ENCODE peak calls at places on chromosome 5, in seven cellular contexts. One of them, this sample, is unnamed.

GRCh38 chr5:139146809-139147742 is 51.1 kb downstream of the SIL1 start:
- DNase-seq in NB4: no peak
- DNase-seq in spleen: no peak
- DNase-seq in activated CD4-positive, CD25-positive, alpha-beta regulatory T cell: no peak
- DNase-seq in heart right ventricle: no peak
- DNase-seq in ovary: no peak
- DNase-seq in brain pericyte: no peak
- DNase-seq in this sample: no peak

GRCh38 chr5:123438902-123439301 is 15.7 kb upstream of the CEP120 start:
- DNase-seq in NB4: no peak
- DNase-seq in spleen: no peak
- DNase-seq in activated CD4-positive, CD25-positive, alpha-beta regulatory T cell: no peak
- DNase-seq in heart right ventricle: no peak
- DNase-seq in ovary: no peak
- DNase-seq in brain pericyte: no peak
- DNase-seq in this sample: no peak

GRCh38 chr5:133370281-133370890 is 242.0 kb downstream of the FSTL4 start:
- DNase-seq in NB4: no peak
- DNase-seq in spleen: no peak
- DNase-seq in activated CD4-positive, CD25-positive, alpha-beta regulatory T cell: no peak
- DNase-seq in heart right ventricle: no peak
- DNase-seq in ovary: no peak
- DNase-seq in brain pericyte: no peak
- DNase-seq in this sample: no peak

GRCh38 chr5:79837707-79838620 is 148.3 kb downstream of the CMYA5 start:
- DNase-seq in NB4: no peak
- DNase-seq in spleen: no peak
- DNase-seq in activated CD4-positive, CD25-positive, alpha-beta regulatory T cell: no peak
- DNase-seq in heart right ventricle: no peak
- DNase-seq in ovary: peak
- DNase-seq in brain pericyte: no peak
- DNase-seq in this sample: no peak

GRCh38 chr5:127028822-127029457 is 1.4 kb downstream of the MARCHF3 start:
- DNase-seq in NB4: peak
- DNase-seq in spleen: no peak
- DNase-seq in activated CD4-positive, CD25-positive, alpha-beta regulatory T cell: no peak
- DNase-seq in heart right ventricle: no peak
- DNase-seq in ovary: peak
- DNase-seq in brain pericyte: peak
- DNase-seq in this sample: peak

GRCh38 chr5:72849546-72849945 is 33.1 kb downstream of the TNPO1 start:
- DNase-seq in NB4: no peak
- DNase-seq in spleen: no peak
- DNase-seq in activated CD4-positive, CD25-positive, alpha-beta regulatory T cell: no peak
- DNase-seq in heart right ventricle: no peak
- DNase-seq in ovary: no peak
- DNase-seq in brain pericyte: no peak
- DNase-seq in this sample: peak

GRCh38 chr5:146620663-146621051 is 104.7 kb upstream of the GPR151 start:
- DNase-seq in NB4: no peak
- DNase-seq in spleen: no peak
- DNase-seq in activated CD4-positive, CD25-positive, alpha-beta regulatory T cell: no peak
- DNase-seq in heart right ventricle: no peak
- DNase-seq in ovary: no peak
- DNase-seq in brain pericyte: no peak
- DNase-seq in this sample: no peak

GRCh38 chr5:89901983-89902382 is 507.6 kb downstream of the CETN3 start:
- DNase-seq in NB4: no peak
- DNase-seq in spleen: no peak
- DNase-seq in activated CD4-positive, CD25-positive, alpha-beta regulatory T cell: no peak
- DNase-seq in heart right ventricle: peak
- DNase-seq in ovary: no peak
- DNase-seq in brain pericyte: no peak
- DNase-seq in this sample: no peak

GRCh38 chr5:1722877-1723276 is 76.8 kb downstream of the MRPL36 start:
- DNase-seq in NB4: no peak
- DNase-seq in spleen: no peak
- DNase-seq in activated CD4-positive, CD25-positive, alpha-beta regulatory T cell: no peak
- DNase-seq in heart right ventricle: no peak
- DNase-seq in ovary: no peak
- DNase-seq in brain pericyte: no peak
- DNase-seq in this sample: no peak

GRCh38 chr5:34863947-34864346 is 25.0 kb downstream of the TTC23L start:
- DNase-seq in NB4: no peak
- DNase-seq in spleen: no peak
- DNase-seq in activated CD4-positive, CD25-positive, alpha-beta regulatory T cell: no peak
- DNase-seq in heart right ventricle: no peak
- DNase-seq in ovary: no peak
- DNase-seq in brain pericyte: no peak
- DNase-seq in this sample: peak

GRCh38 chr5:127838661-127839060 is 135.5 kb downstream of the CCDC192 start:
- DNase-seq in NB4: peak
- DNase-seq in spleen: no peak
- DNase-seq in activated CD4-positive, CD25-positive, alpha-beta regulatory T cell: no peak
- DNase-seq in heart right ventricle: no peak
- DNase-seq in ovary: no peak
- DNase-seq in brain pericyte: no peak
- DNase-seq in this sample: no peak

GRCh38 chr5:160565376-160565775 is 143.7 kb downstream of the PTTG1 start:
- DNase-seq in NB4: no peak
- DNase-seq in spleen: no peak
- DNase-seq in activated CD4-positive, CD25-positive, alpha-beta regulatory T cell: no peak
- DNase-seq in heart right ventricle: no peak
- DNase-seq in ovary: no peak
- DNase-seq in brain pericyte: no peak
- DNase-seq in this sample: no peak

GRCh38 chr5:144469106-144469505 is 298.4 kb downstream of the KCTD16 start:
- DNase-seq in NB4: no peak
- DNase-seq in spleen: no peak
- DNase-seq in activated CD4-positive, CD25-positive, alpha-beta regulatory T cell: no peak
- DNase-seq in heart right ventricle: no peak
- DNase-seq in ovary: no peak
- DNase-seq in brain pericyte: no peak
- DNase-seq in this sample: no peak

GRCh38 chr5:138632900-138633489 is 57.8 kb upstream of the HSPA9 start:
- DNase-seq in NB4: peak
- DNase-seq in spleen: peak
- DNase-seq in activated CD4-positive, CD25-positive, alpha-beta regulatory T cell: no peak
- DNase-seq in heart right ventricle: peak
- DNase-seq in ovary: peak
- DNase-seq in brain pericyte: peak
- DNase-seq in this sample: peak

GRCh38 chr5:171023508-171023907 is 161.7 kb downstream of the RANBP17 start:
- DNase-seq in NB4: no peak
- DNase-seq in spleen: no peak
- DNase-seq in activated CD4-positive, CD25-positive, alpha-beta regulatory T cell: no peak
- DNase-seq in heart right ventricle: no peak
- DNase-seq in ovary: no peak
- DNase-seq in brain pericyte: no peak
- DNase-seq in this sample: no peak

GRCh38 chr5:181069767-181070491 is 29.9 kb downstream of the BTNL9 start:
- DNase-seq in NB4: no peak
- DNase-seq in spleen: no peak
- DNase-seq in activated CD4-positive, CD25-positive, alpha-beta regulatory T cell: no peak
- DNase-seq in heart right ventricle: no peak
- DNase-seq in ovary: no peak
- DNase-seq in brain pericyte: no peak
- DNase-seq in this sample: no peak

GRCh38 chr5:177607452-177608192 is 7.7 kb downstream of the B4GALT7 start:
- DNase-seq in NB4: peak
- DNase-seq in spleen: peak
- DNase-seq in activated CD4-positive, CD25-positive, alpha-beta regulatory T cell: peak
- DNase-seq in heart right ventricle: peak
- DNase-seq in ovary: peak
- DNase-seq in brain pericyte: peak
- DNase-seq in this sample: peak

GRCh38 chr5:181170996-181171395 is 23.6 kb downstream of the OR2V2 start:
- DNase-seq in NB4: peak
- DNase-seq in spleen: no peak
- DNase-seq in activated CD4-positive, CD25-positive, alpha-beta regulatory T cell: no peak
- DNase-seq in heart right ventricle: no peak
- DNase-seq in ovary: no peak
- DNase-seq in brain pericyte: no peak
- DNase-seq in this sample: no peak

GRCh38 chr5:83473344-83474169 is 2.0 kb downstream of the VCAN start:
- DNase-seq in NB4: peak
- DNase-seq in spleen: peak
- DNase-seq in activated CD4-positive, CD25-positive, alpha-beta regulatory T cell: no peak
- DNase-seq in heart right ventricle: peak
- DNase-seq in ovary: peak
- DNase-seq in brain pericyte: peak
- DNase-seq in this sample: peak

GRCh38 chr5:134073404-134073803 is 41.1 kb upstream of the TCF7 start:
- DNase-seq in NB4: no peak
- DNase-seq in spleen: no peak
- DNase-seq in activated CD4-positive, CD25-positive, alpha-beta regulatory T cell: no peak
- DNase-seq in heart right ventricle: no peak
- DNase-seq in ovary: no peak
- DNase-seq in brain pericyte: no peak
- DNase-seq in this sample: no peak

GRCh38 chr5:1137567-1138444 is 25.9 kb upstream of the SLC12A7 start:
- DNase-seq in NB4: no peak
- DNase-seq in spleen: no peak
- DNase-seq in activated CD4-positive, CD25-positive, alpha-beta regulatory T cell: no peak
- DNase-seq in heart right ventricle: no peak
- DNase-seq in ovary: no peak
- DNase-seq in brain pericyte: no peak
- DNase-seq in this sample: peak

GRCh38 chr5:78816143-78816765 is 167.7 kb upstream of the LHFPL2 start:
- DNase-seq in NB4: no peak
- DNase-seq in spleen: no peak
- DNase-seq in activated CD4-positive, CD25-positive, alpha-beta regulatory T cell: no peak
- DNase-seq in heart right ventricle: no peak
- DNase-seq in ovary: no peak
- DNase-seq in brain pericyte: no peak
- DNase-seq in this sample: no peak

GRCh38 chr5:78377056-78377717 is 16.8 kb downstream of the SCAMP1 start:
- DNase-seq in NB4: no peak
- DNase-seq in spleen: no peak
- DNase-seq in activated CD4-positive, CD25-positive, alpha-beta regulatory T cell: no peak
- DNase-seq in heart right ventricle: peak
- DNase-seq in ovary: no peak
- DNase-seq in brain pericyte: no peak
- DNase-seq in this sample: no peak

GRCh38 chr5:111681791-111682190 is 75.2 kb downstream of the NREP start:
- DNase-seq in NB4: no peak
- DNase-seq in spleen: no peak
- DNase-seq in activated CD4-positive, CD25-positive, alpha-beta regulatory T cell: no peak
- DNase-seq in heart right ventricle: peak
- DNase-seq in ovary: no peak
- DNase-seq in brain pericyte: no peak
- DNase-seq in this sample: no peak

GRCh38 chr5:93929146-93929545 is 187.7 kb upstream of the POU5F2 start:
- DNase-seq in NB4: no peak
- DNase-seq in spleen: no peak
- DNase-seq in activated CD4-positive, CD25-positive, alpha-beta regulatory T cell: no peak
- DNase-seq in heart right ventricle: no peak
- DNase-seq in ovary: no peak
- DNase-seq in brain pericyte: no peak
- DNase-seq in this sample: no peak

GRCh38 chr5:80251636-80252035 is 4.2 kb downstream of the SERINC5 start:
- DNase-seq in NB4: peak
- DNase-seq in spleen: no peak
- DNase-seq in activated CD4-positive, CD25-positive, alpha-beta regulatory T cell: no peak
- DNase-seq in heart right ventricle: no peak
- DNase-seq in ovary: no peak
- DNase-seq in brain pericyte: no peak
- DNase-seq in this sample: no peak

GRCh38 chr5:153827407-153827806 is 211.3 kb downstream of the FAM114A2 start:
- DNase-seq in NB4: peak
- DNase-seq in spleen: no peak
- DNase-seq in activated CD4-positive, CD25-positive, alpha-beta regulatory T cell: no peak
- DNase-seq in heart right ventricle: no peak
- DNase-seq in ovary: no peak
- DNase-seq in brain pericyte: no peak
- DNase-seq in this sample: no peak

GRCh38 chr5:151589878-151590570 is 1.1 kb downstream of the FAT2 start:
- DNase-seq in NB4: no peak
- DNase-seq in spleen: no peak
- DNase-seq in activated CD4-positive, CD25-positive, alpha-beta regulatory T cell: no peak
- DNase-seq in heart right ventricle: no peak
- DNase-seq in ovary: no peak
- DNase-seq in brain pericyte: no peak
- DNase-seq in this sample: no peak

GRCh38 chr5:308672-309271 is 12.7 kb upstream of the AHRR start:
- DNase-seq in NB4: no peak
- DNase-seq in spleen: no peak
- DNase-seq in activated CD4-positive, CD25-positive, alpha-beta regulatory T cell: no peak
- DNase-seq in heart right ventricle: no peak
- DNase-seq in ovary: no peak
- DNase-seq in brain pericyte: no peak
- DNase-seq in this sample: no peak

GRCh38 chr5:169534311-169534880 is 49.2 kb upstream of the SPDL1 start:
- DNase-seq in NB4: no peak
- DNase-seq in spleen: no peak
- DNase-seq in activated CD4-positive, CD25-positive, alpha-beta regulatory T cell: no peak
- DNase-seq in heart right ventricle: no peak
- DNase-seq in ovary: no peak
- DNase-seq in brain pericyte: no peak
- DNase-seq in this sample: no peak

GRCh38 chr5:31059889-31060288 is 133.6 kb upstream of the CDH6 start:
- DNase-seq in NB4: peak
- DNase-seq in spleen: no peak
- DNase-seq in activated CD4-positive, CD25-positive, alpha-beta regulatory T cell: no peak
- DNase-seq in heart right ventricle: no peak
- DNase-seq in ovary: no peak
- DNase-seq in brain pericyte: no peak
- DNase-seq in this sample: no peak

GRCh38 chr5:132226516-132227234 is 978 bp downstream of the P4HA2 start:
- DNase-seq in NB4: no peak
- DNase-seq in spleen: peak
- DNase-seq in activated CD4-positive, CD25-positive, alpha-beta regulatory T cell: no peak
- DNase-seq in heart right ventricle: peak
- DNase-seq in ovary: peak
- DNase-seq in brain pericyte: no peak
- DNase-seq in this sample: no peak

GRCh38 chr5:83095973-83096539 is 18.7 kb downstream of the XRCC4 start:
- DNase-seq in NB4: no peak
- DNase-seq in spleen: no peak
- DNase-seq in activated CD4-positive, CD25-positive, alpha-beta regulatory T cell: no peak
- DNase-seq in heart right ventricle: no peak
- DNase-seq in ovary: no peak
- DNase-seq in brain pericyte: no peak
- DNase-seq in this sample: no peak

GRCh38 chr5:74126294-74126693 is 500.3 kb downstream of the ARHGEF28 start:
- DNase-seq in NB4: no peak
- DNase-seq in spleen: no peak
- DNase-seq in activated CD4-positive, CD25-positive, alpha-beta regulatory T cell: no peak
- DNase-seq in heart right ventricle: no peak
- DNase-seq in ovary: no peak
- DNase-seq in brain pericyte: no peak
- DNase-seq in this sample: no peak

GRCh38 chr5:170746081-170746951 is 37.2 kb upstream of the GABRP start:
- DNase-seq in NB4: no peak
- DNase-seq in spleen: no peak
- DNase-seq in activated CD4-positive, CD25-positive, alpha-beta regulatory T cell: no peak
- DNase-seq in heart right ventricle: peak
- DNase-seq in ovary: no peak
- DNase-seq in brain pericyte: no peak
- DNase-seq in this sample: no peak

GRCh38 chr5:96942078-96942477 is 6.2 kb downstream of the LNPEP start:
- DNase-seq in NB4: no peak
- DNase-seq in spleen: no peak
- DNase-seq in activated CD4-positive, CD25-positive, alpha-beta regulatory T cell: no peak
- DNase-seq in heart right ventricle: no peak
- DNase-seq in ovary: no peak
- DNase-seq in brain pericyte: no peak
- DNase-seq in this sample: no peak

GRCh38 chr5:122444411-122444810 is 132.4 kb downstream of the SNCAIP start:
- DNase-seq in NB4: no peak
- DNase-seq in spleen: no peak
- DNase-seq in activated CD4-positive, CD25-positive, alpha-beta regulatory T cell: no peak
- DNase-seq in heart right ventricle: no peak
- DNase-seq in ovary: no peak
- DNase-seq in brain pericyte: no peak
- DNase-seq in this sample: no peak